ENCODE peak calls at places on chromosomes 4 and X, in four cellular contexts. F is ecto neural progenitor cell, X is A549, H is T-helper 1 cell. C is an unnamed sample.

GRCh38 chrX:25343060-25343459 is 327.3 kb upstream of the ARX start:
- DNase-seq in F (no peak), X (no peak), H (no peak), C (no peak)

GRCh38 chr4:82429728-82430192 is 502 bp downstream of the HNRNPDL start:
- DNase-seq in F (no peak), X (peak), H (no peak), C (no peak)

GRCh38 chr4:72418458-72418857 is 150.6 kb downstream of the ADAMTS3 start:
- DNase-seq in F (no peak), X (no peak), H (no peak), C (no peak)

GRCh38 chr4:76363556-76364290 is 57.2 kb downstream of the STBD1 start:
- DNase-seq in F (no peak), X (no peak), H (no peak), C (no peak)

GRCh38 chrX:21770631-21771321 is 12.9 kb upstream of the SMPX start:
- DNase-seq in F (no peak), X (peak), H (no peak), C (no peak)

GRCh38 chrX:55702611-55703010 is 14.9 kb upstream of the RRAGB start:
- DNase-seq in F (no peak), X (no peak), H (no peak), C (no peak)

GRCh38 chr4:8383451-8384160 is 56.9 kb downstream of the ACOX3 start:
- DNase-seq in F (no peak), X (no peak), H (no peak), C (no peak)

GRCh38 chrX:113390531-113390930 is 549.9 kb upstream of the AMOT start:
- DNase-seq in F (no peak), X (no peak), H (no peak), C (no peak)

GRCh38 chr4:16226816-16227461 is 668 bp upstream of the TAPT1 start:
- DNase-seq in F (peak), X (peak), H (peak), C (peak)

GRCh38 chr4:94641702-94642560 is 115.8 kb upstream of the BMPR1B start:
- DNase-seq in F (no peak), X (peak), H (no peak), C (no peak)

GRCh38 chrX:49176421-49177326 is 5.0 kb downstream of the PLP2 start:
- DNase-seq in F (no peak), X (peak), H (no peak), C (no peak)

GRCh38 chr4:5881340-5881739 is 11.5 kb downstream of the CRMP1 start:
- DNase-seq in F (no peak), X (no peak), H (no peak), C (no peak)

GRCh38 chr4:147518846-147519767 is 38.2 kb downstream of the EDNRA start:
- DNase-seq in F (peak), X (peak), H (peak), C (peak)

GRCh38 chrX:9394212-9394611 is 70.6 kb upstream of the TBL1X start:
- DNase-seq in F (no peak), X (no peak), H (no peak), C (no peak)

GRCh38 chr4:12975511-12975910 is 508.6 kb downstream of the RAB28 start:
- DNase-seq in F (no peak), X (no peak), H (no peak), C (no peak)

GRCh38 chr4:6885953-6886557 is 23.6 kb upstream of the TBC1D14 start:
- DNase-seq in F (no peak), X (peak), H (no peak), C (peak)

GRCh38 chrX:84186603-84187358 is 1.2 kb downstream of the RPS6KA6 start:
- DNase-seq in F (no peak), X (peak), H (no peak), C (peak)

GRCh38 chr4:104064650-104065577 is 345.1 kb upstream of the TACR3 start:
- DNase-seq in F (peak), X (peak), H (no peak), C (peak)